ENCODE peak calls at places on chromosomes 5 and 9, in eight cellular contexts. O, B, W, M, T, H, S and P are unnamed samples.

GRCh38 chr5:136228358-136228757 is 35.4 kb upstream of the SMIM32 start:
- DNase-seq in H (no peak), T (no peak), W (no peak), O (no peak), M (no peak), B (no peak), S (no peak), P (no peak)

GRCh38 chr5:168327994-168328393 is 36.5 kb downstream of the WWC1 start:
- DNase-seq in H (no peak), O (no peak), W (no peak), M (no peak), T (no peak), B (peak; percentile 63), S (no peak), P (no peak)

GRCh38 chr9:121326924-121327613 is 43.0 kb downstream of the STOM start:
- DNase-seq in M (no peak), W (no peak), O (no peak), T (no peak), S (no peak), H (no peak), B (no peak), P (no peak)

GRCh38 chr5:172683696-172684464 is 42.8 kb downstream of the NEURL1B start:
- DNase-seq in T (peak; percentile 65), H (peak; percentile 73), O (no peak), M (no peak), B (no peak), W (no peak), S (no peak), P (no peak)

GRCh38 chr5:34550977-34551376 is 105.2 kb upstream of the RAI14 start:
- DNase-seq in M (no peak), O (no peak), S (no peak), T (no peak), B (no peak), H (no peak), W (no peak), P (no peak)

GRCh38 chr5:140166911-140167310 is 8.1 kb upstream of the CYSTM1 start:
- DNase-seq in M (no peak), W (no peak), H (no peak), B (no peak), S (no peak), T (no peak), O (no peak), P (no peak)

GRCh38 chr5:142403583-142403982 is 78.8 kb upstream of the SPRY4 start:
- DNase-seq in B (no peak), W (no peak), O (no peak), H (no peak), T (peak; percentile 65), S (no peak), M (peak; percentile 29), P (no peak)

GRCh38 chr5:84961193-84961592 is 576.5 kb upstream of the EDIL3 start:
- DNase-seq in W (no peak), M (no peak), B (no peak), O (peak; percentile 26), H (no peak), T (no peak), S (no peak), P (no peak)

GRCh38 chr5:9468070-9468388 is 77.8 kb downstream of the SEMA5A start:
- DNase-seq in T (no peak), M (no peak), H (no peak), O (no peak), W (peak; percentile 66), S (peak; percentile 13), B (peak; percentile 94), P (no peak)

GRCh38 chr5:13957032-13957645 is 12.7 kb upstream of the DNAH5 start:
- DNase-seq in H (no peak), B (peak; percentile 78), O (no peak), M (no peak), T (peak; percentile 89), S (no peak), W (peak; percentile 32), P (no peak)
- TF ChIP-seq CTCF in H (peak; percentile 38), B (peak; percentile 78), O (peak; percentile 33), M (peak; percentile 53), T (peak; percentile 91), S (peak; percentile 46), W (peak; percentile 77), P (peak; percentile 43)

DNA sequence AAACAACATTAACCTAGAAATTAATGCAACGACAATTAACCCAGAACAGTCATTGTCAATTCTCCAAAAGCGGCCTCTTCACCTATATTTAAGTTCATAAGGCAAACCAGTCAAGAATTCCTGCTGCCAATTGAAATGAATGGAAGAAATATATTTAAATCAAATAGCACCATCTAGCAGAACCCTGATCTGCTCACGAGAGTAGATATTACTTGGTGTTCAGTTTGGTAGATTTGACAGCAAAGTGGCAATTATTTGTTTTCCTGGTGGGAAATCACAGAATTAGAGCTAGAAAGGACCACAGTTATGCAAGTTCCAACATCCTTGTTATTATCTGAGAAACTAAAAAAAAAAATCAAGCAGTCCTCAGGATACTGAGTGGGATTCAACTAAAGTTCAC is 2.3 kb downstream of the SSBP2 start:
- DNase-seq in B (no peak), T (no peak), O (no peak), H (no peak), S (no peak), M (no peak), W (no peak), P (no peak)
- TF ChIP-seq CTCF in B (no peak), T (no peak), O (peak; percentile 5), H (no peak), S (no peak), M (no peak), W (no peak), P (no peak)

GRCh38 chr5:4642525-4642924 is 497.6 kb upstream of the ADAMTS16 start:
- DNase-seq in T (no peak), H (no peak), O (no peak), W (no peak), M (no peak), B (no peak), S (no peak), P (no peak)

GRCh38 chr5:4639959-4640358 is 500.2 kb upstream of the ADAMTS16 start:
- DNase-seq in W (no peak), H (no peak), M (no peak), B (no peak), O (no peak), T (no peak), S (no peak), P (no peak)

GRCh38 chr5:4640793-4641192 is 499.3 kb upstream of the ADAMTS16 start:
- DNase-seq in W (no peak), H (no peak), T (peak; percentile 70), O (no peak), M (no peak), S (no peak), B (no peak), P (no peak)

GRCh38 chr5:4643960-4644359 is 496.2 kb upstream of the ADAMTS16 start:
- DNase-seq in H (no peak), M (no peak), O (no peak), S (no peak), B (no peak), T (no peak), W (no peak), P (no peak)

DNA sequence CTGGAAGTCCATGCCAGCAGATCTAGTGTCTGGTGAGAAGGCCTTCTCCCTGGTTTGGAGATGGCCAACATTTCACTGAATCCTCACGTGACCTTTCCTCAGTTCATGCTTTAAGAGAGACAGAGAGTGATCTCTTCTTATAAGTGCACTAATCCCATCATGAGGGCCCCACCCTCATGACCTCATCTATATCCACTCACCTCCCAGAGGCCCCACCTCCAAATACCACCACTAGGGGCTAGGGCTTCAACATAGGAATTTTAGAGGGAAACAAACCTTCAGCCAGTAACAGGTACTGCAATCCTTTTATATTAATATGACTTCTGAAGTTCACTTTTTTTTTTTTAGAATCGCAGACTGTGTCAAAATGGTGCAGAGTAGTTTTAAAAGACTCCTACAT is 496.9 kb upstream of the ADAMTS16 start:
- DNase-seq in O (no peak), S (no peak), T (peak; percentile 48), B (no peak), W (no peak), M (no peak), H (no peak), P (no peak)
- TF ChIP-seq CTCF in O (no peak), S (no peak), T (no peak), B (no peak), W (no peak), M (no peak), H (no peak), P (no peak)

DNA sequence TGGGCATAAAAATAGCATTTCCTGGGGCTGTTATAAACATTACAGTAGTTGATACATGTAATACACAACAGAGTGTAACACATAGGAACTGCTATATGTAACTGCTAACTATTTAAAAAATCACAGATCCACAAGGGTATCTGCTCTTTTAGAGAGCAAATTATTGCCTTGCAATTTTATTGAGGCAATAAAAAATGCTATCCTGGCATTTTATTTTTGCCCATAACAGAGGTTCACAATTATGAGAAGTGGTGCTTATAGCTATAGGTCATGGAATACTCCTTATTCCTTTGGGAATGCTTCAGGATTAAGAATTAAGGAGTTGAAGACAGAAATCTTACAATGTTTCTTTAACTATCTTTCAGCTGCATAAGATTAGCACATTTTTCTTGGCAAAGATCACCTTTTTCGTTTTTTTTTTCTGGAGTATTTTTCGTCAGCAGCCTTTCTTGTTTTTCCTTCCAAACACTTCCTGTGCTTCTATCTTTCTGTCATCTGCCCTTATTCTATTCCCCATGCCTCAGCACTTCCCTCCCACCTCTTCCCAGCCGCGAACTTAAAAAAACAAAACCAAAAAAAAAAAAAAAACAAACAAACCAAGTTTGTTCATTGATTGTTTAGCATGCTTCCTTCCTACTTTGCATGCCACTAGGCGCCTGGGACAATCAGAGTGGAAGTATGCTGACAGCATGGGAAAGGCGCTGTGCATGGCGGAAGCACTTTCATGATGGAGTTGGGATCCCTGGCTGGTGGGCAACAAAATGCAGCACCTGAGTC is 264.2 kb downstream of the MAST4 start:
- DNase-seq in W (no peak), O (no peak), S (no peak), T (peak; percentile 39), M (no peak), B (no peak), H (no peak), P (no peak)
- TF ChIP-seq CTCF in W (no peak), O (no peak), S (no peak), T (no peak), M (no peak), B (no peak), H (no peak), P (no peak)

DNA sequence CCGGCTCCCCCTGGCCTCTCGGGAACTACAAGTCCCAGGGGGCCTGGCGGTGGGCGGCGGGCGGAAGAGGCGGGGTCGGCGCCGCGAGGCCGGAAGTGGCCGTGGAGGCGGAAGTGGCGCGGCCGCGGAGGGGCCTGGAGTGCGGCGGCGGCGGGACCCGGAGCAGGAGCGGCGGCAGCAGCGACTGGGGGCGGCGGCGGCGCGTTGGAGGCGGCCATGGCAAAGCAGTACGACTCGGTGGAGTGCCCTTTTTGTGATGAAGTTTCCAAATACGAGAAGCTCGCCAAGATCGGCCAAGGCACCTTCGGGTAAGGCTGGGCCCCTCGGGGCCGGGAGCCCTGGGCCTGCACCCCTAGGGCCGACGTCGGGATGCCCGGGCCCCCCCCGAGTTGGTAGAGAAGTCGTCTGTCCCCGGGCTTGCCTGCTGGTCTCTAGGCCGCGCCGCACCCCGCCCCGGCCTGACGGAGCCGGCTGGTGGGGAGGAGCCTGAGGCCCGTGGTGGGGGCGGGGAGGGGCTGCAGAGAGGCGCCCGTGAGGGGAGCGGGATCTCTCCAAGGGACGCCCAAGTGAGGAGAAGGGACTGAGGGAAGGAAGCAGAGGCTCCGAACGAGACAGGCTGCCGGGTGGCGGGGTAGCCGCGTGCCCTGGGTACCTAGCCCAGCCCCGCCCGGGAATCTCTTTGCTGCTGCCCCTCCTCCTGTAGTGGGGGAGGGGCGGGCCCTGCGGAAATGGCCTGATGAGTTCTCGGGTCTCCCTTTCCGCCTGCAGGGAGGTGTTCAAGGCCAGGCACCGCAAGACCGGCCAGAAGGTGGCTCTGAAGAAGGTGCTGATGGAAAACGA is at the start of gene CDK9:
- DNase-seq in M (peak; percentile 89), O (peak; percentile 97), W (no peak), B (peak; percentile 81), S (no peak), T (peak; percentile 94), H (peak; percentile 96), P (peak; percentile 54)
- TF ChIP-seq CTCF in M (no peak), O (no peak), W (no peak), B (no peak), S (no peak), T (peak; percentile 58), H (no peak), P (no peak)